ENCODE peak calls at places on chromosomes 12 and 14, in four cellular contexts. C is activated gamma-delta T cell; P is stimulated activated CD8-positive, alpha-beta memory T cell treated with anti-CD3 and anti-CD28 coated beads, Interleukin-7, amount 100 ng/mL, for 1 hour; H is neural crest cell. L is an unnamed sample.

GRCh38 chr12:121579190-121579791 is 1.5 kb downstream of the KDM2B start:
- DNase-seq in C (peak; percentile 32), P (no peak), H (peak; percentile 9), L (peak; percentile 24)

GRCh38 chr14:99969673-99970322 is 95.4 kb upstream of the EVL start:
- DNase-seq in C (no peak), P (no peak), H (no peak), L (no peak)

GRCh38 chr12:11953523-11953922 is 117.2 kb upstream of the BCL2L14 start:
- DNase-seq in C (no peak), P (no peak), H (no peak), L (no peak)

GRCh38 chr12:52580496-52580895 is 6.9 kb upstream of the KRT74 start:
- DNase-seq in C (no peak), P (no peak), H (no peak), L (no peak)

GRCh38 chr12:34601689-34602088 is 579.4 kb downstream of the ALG10 start:
- DNase-seq in C (no peak), P (no peak), H (no peak), L (no peak)

GRCh38 chr14:67311868-67312267 is 47.7 kb downstream of the ATP6V1D start:
- DNase-seq in C (no peak), P (no peak), H (no peak), L (no peak)

GRCh38 chr14:74616507-74616906 is 4.5 kb upstream of the LTBP2 start:
- DNase-seq in C (no peak), P (no peak), H (no peak), L (no peak)

GRCh38 chr14:56862843-56863242 is 52.6 kb upstream of the OTX2 start:
- DNase-seq in C (no peak), P (no peak), H (no peak), L (no peak)

GRCh38 chr12:101782544-101782855 is 43.2 kb upstream of the SYCP3 start:
- DNase-seq in C (no peak), P (no peak), H (no peak), L (no peak)

GRCh38 chr14:65230287-65230728 is 128.0 kb upstream of the MAX start:
- DNase-seq in C (no peak), P (no peak), H (no peak), L (no peak)

GRCh38 chr12:54133663-54134375 is 55.0 kb downstream of the SMUG1 start:
- DNase-seq in C (no peak), P (no peak), H (no peak), L (no peak)

GRCh38 chr12:118126119-118126757 is 9.7 kb upstream of the PEBP1 start:
- DNase-seq in C (no peak), P (no peak), H (no peak), L (no peak)

GRCh38 chr12:109126781-109127180 is 10.4 kb downstream of the ACACB start:
- DNase-seq in C (no peak), P (no peak), H (no peak), L (no peak)

GRCh38 chr12:49121047-49121696 is 10.0 kb downstream of the TUBA1B start:
- DNase-seq in C (no peak), P (no peak), H (peak; percentile 33), L (no peak)

GRCh38 chr14:99744199-99744872 is 48.9 kb upstream of the EML1 start:
- DNase-seq in C (no peak), P (no peak), H (no peak), L (no peak)

GRCh38 chr14:103073367-103073875 is 10.6 kb upstream of the LBHD2 start:
- DNase-seq in C (no peak), P (no peak), H (no peak), L (no peak)

GRCh38 chr12:111616177-111616623 is 17.1 kb upstream of the ATXN2 start:
- DNase-seq in C (no peak), P (no peak), H (no peak), L (no peak)

GRCh38 chr12:105420659-105421240 is 90.3 kb downstream of the C12orf75 start:
- DNase-seq in C (no peak), P (peak; percentile 29), H (peak; percentile 87), L (peak; percentile 40)

GRCh38 chr12:2008677-2009076 is 4.4 kb upstream of the DCP1B start:
- DNase-seq in C (no peak), P (no peak), H (no peak), L (no peak)

GRCh38 chr12:54390668-54391551 is 6.4 kb upstream of the ZNF385A start:
- DNase-seq in C (peak; percentile 57), P (peak; percentile 32), H (peak; percentile 41), L (peak; percentile 62)

GRCh38 chr12:91896725-91897515 is 248.7 kb downstream of the BTG1 start:
- DNase-seq in C (no peak), P (no peak), H (no peak), L (no peak)

GRCh38 chr12:40819427-40820108 is 127.3 kb downstream of the CNTN1 start:
- DNase-seq in C (no peak), P (no peak), H (peak; percentile 17), L (no peak)

GRCh38 chr12:43893670-43894069 is 57.8 kb downstream of the TMEM117 start:
- DNase-seq in C (no peak), P (no peak), H (no peak), L (no peak)

GRCh38 chr14:71395151-71395604 is 487.9 kb downstream of the PCNX1 start:
- DNase-seq in C (no peak), P (no peak), H (no peak), L (no peak)

GRCh38 chr12:22474970-22475720 is 69.2 kb downstream of the C2CD5 start:
- DNase-seq in C (no peak), P (no peak), H (no peak), L (no peak)

GRCh38 chr12:104197264-104197663 is 18.3 kb upstream of the TXNRD1 start:
- DNase-seq in C (no peak), P (no peak), H (no peak), L (no peak)

GRCh38 chr14:100056964-100057817 is 8.0 kb upstream of the EVL start:
- DNase-seq in C (no peak), P (no peak), H (no peak), L (no peak)

GRCh38 chr12:7934560-7935463 is 1.2 kb downstream of the SLC2A3 start:
- DNase-seq in C (no peak), P (no peak), H (no peak), L (no peak)

GRCh38 chr12:94592080-94592479 is 58.3 kb downstream of the TMCC3 start:
- DNase-seq in C (no peak), P (no peak), H (no peak), L (no peak)

GRCh38 chr14:63603749-63604277 is 37.9 kb downstream of the WDR89 start:
- DNase-seq in C (no peak), P (no peak), H (no peak), L (no peak)

GRCh38 chr12:85866929-85867776 is 6.9 kb upstream of the NTS start:
- DNase-seq in C (no peak), P (no peak), H (peak; percentile 17), L (no peak)

GRCh38 chr12:26768611-26769603 is 64.1 kb downstream of the ITPR2 start:
- DNase-seq in C (no peak), P (no peak), H (no peak), L (no peak)

GRCh38 chr12:1880876-1881275 is 37.6 kb downstream of the CACNA2D4 start:
- DNase-seq in C (no peak), P (no peak), H (no peak), L (no peak)

GRCh38 chr12:119036878-119037493 is 55.6 kb downstream of the SRRM4 start:
- DNase-seq in C (no peak), P (no peak), H (peak; percentile 66), L (no peak)

GRCh38 chr14:36627981-36628380 is 33.7 kb upstream of the PAX9 start:
- DNase-seq in C (no peak), P (no peak), H (no peak), L (no peak)

GRCh38 chr14:83120187-83120586 is 1586.5 kb upstream of the SEL1L start:
- DNase-seq in C (no peak), P (no peak), H (no peak), L (no peak)

GRCh38 chr12:124673881-124674617 is 106.6 kb upstream of the NCOR2 start:
- DNase-seq in C (no peak), P (no peak), H (no peak), L (no peak)

GRCh38 chr14:24139272-24139934 is 2.0 kb downstream of the EMC9 start:
- DNase-seq in C (no peak), P (no peak), H (no peak), L (no peak)